ENCODE peak calls at places on chromosome 20, in four cellular contexts. T, K, P and A are unnamed samples.

GRCh38 chr20:49888341-49889244 is 26.7 kb downstream of the SPATA2 start:
- DNase-seq in T (no peak), K (no peak), P (peak), A (no peak)

GRCh38 chr20:55567826-55568225 is 437.5 kb downstream of the CBLN4 start:
- DNase-seq in T (no peak), K (no peak), P (no peak), A (no peak)

GRCh38 chr20:34880095-34880680 is 3.8 kb downstream of the ACSS2 start:
- DNase-seq in T (no peak), K (no peak), P (no peak), A (no peak)

GRCh38 chr20:59645761-59646171 is 41.4 kb downstream of the PHACTR3 start:
- DNase-seq in T (no peak), K (no peak), P (peak), A (no peak)

GRCh38 chr20:36377348-36378326 is 71.5 kb downstream of the DLGAP4 start:
- DNase-seq in T (no peak), K (no peak), P (no peak), A (no peak)

GRCh38 chr20:63183422-63184146 is 32.3 kb downstream of the YTHDF1 start:
- DNase-seq in T (no peak), K (no peak), P (peak), A (no peak)

GRCh38 chr20:34516874-34517542 is 786 bp downstream of the DYNLRB1 start:
- DNase-seq in T (no peak), K (no peak), P (peak), A (no peak)

GRCh38 chr20:39880890-39881289 is 808.1 kb downstream of the MAFB start:
- DNase-seq in T (no peak), K (peak), P (peak), A (peak)

GRCh38 chr20:25090492-25091429 is 8.8 kb upstream of the VSX1 start:
- DNase-seq in T (no peak), K (peak), P (no peak), A (no peak)

GRCh38 chr20:47062226-47062880 is 167.7 kb downstream of the EYA2 start:
- DNase-seq in T (no peak), K (no peak), P (no peak), A (no peak)

GRCh38 chr20:22575737-22576136 is 8.6 kb downstream of the FOXA2 start:
- DNase-seq in T (no peak), K (no peak), P (no peak), A (no peak)

GRCh38 chr20:38428800-38429199 is 6.3 kb downstream of the SNHG17 start:
- DNase-seq in T (no peak), K (no peak), P (no peak), A (no peak)

GRCh38 chr20:20743511-20744169 is 31.2 kb upstream of the RALGAPA2 start:
- DNase-seq in T (no peak), K (peak), P (no peak), A (no peak)

GRCh38 chr20:23049201-23049932 is at the start of gene THBD:
- DNase-seq in T (no peak), K (peak), P (peak), A (peak)

GRCh38 chr20:50876816-50877215 is 54.4 kb downstream of the ADNP start:
- DNase-seq in T (no peak), K (no peak), P (no peak), A (no peak)

GRCh38 chr20:8209061-8209460 is 77.0 kb downstream of the PLCB1 start:
- DNase-seq in T (no peak), K (no peak), P (peak), A (no peak)

GRCh38 chr20:50679753-50680105 is 11.6 kb downstream of the RIPOR3 start:
- DNase-seq in T (no peak), K (no peak), P (no peak), A (no peak)

GRCh38 chr20:58850693-58851174 is at the start of gene GNAS-AS1:
- DNase-seq in T (peak), K (no peak), P (peak), A (no peak)

GRCh38 chr20:34703573-34704176 is 469 bp upstream of the TP53INP2 start:
- DNase-seq in T (no peak), K (no peak), P (no peak), A (no peak)